ENCODE peak calls at places on chromosomes 4 and X, in eight cellular contexts. One of them, this sample, is unnamed.

GRCh38 chrX:46703980-46704379 is 54.9 kb downstream of the SLC9A7 start:
- DNase-seq in mammary epithelial cell: no peak
- DNase-seq in NCI-H1092: no peak
- DNase-seq in CD8-positive, alpha-beta memory T cell: no peak
- DNase-seq in NCI-H2081: no peak
- DNase-seq in HuH-7.5: no peak
- DNase-seq in omental fat pad: no peak
- DNase-seq in HFF-Myc: no peak
- DNase-seq in this sample: no peak

GRCh38 chr4:182448281-182449151 is 205.3 kb downstream of the TENM3 start:
- DNase-seq in mammary epithelial cell: peak
- DNase-seq in NCI-H1092: peak
- DNase-seq in CD8-positive, alpha-beta memory T cell: peak
- DNase-seq in NCI-H2081: peak
- DNase-seq in HuH-7.5: peak
- DNase-seq in omental fat pad: peak
- DNase-seq in HFF-Myc: peak
- DNase-seq in this sample: peak

GRCh38 chr4:137267024-137267423 is 265.3 kb downstream of the PCDH18 start:
- DNase-seq in mammary epithelial cell: peak
- DNase-seq in NCI-H1092: no peak
- DNase-seq in CD8-positive, alpha-beta memory T cell: no peak
- DNase-seq in NCI-H2081: no peak
- DNase-seq in HuH-7.5: no peak
- DNase-seq in omental fat pad: no peak
- DNase-seq in HFF-Myc: no peak
- DNase-seq in this sample: no peak

GRCh38 chr4:56048621-56049427 is 100.1 kb downstream of the CEP135 start:
- DNase-seq in mammary epithelial cell: peak
- DNase-seq in NCI-H1092: peak
- DNase-seq in CD8-positive, alpha-beta memory T cell: no peak
- DNase-seq in NCI-H2081: peak
- DNase-seq in HuH-7.5: peak
- DNase-seq in omental fat pad: no peak
- DNase-seq in HFF-Myc: no peak
- DNase-seq in this sample: peak

GRCh38 chrX:15301924-15302323 is 13.5 kb downstream of the ASB11 start:
- DNase-seq in mammary epithelial cell: peak
- DNase-seq in NCI-H1092: no peak
- DNase-seq in CD8-positive, alpha-beta memory T cell: no peak
- DNase-seq in NCI-H2081: no peak
- DNase-seq in HuH-7.5: no peak
- DNase-seq in omental fat pad: no peak
- DNase-seq in HFF-Myc: no peak
- DNase-seq in this sample: no peak

GRCh38 chr4:81650871-81651270 is 179.2 kb upstream of the RASGEF1B start:
- DNase-seq in mammary epithelial cell: no peak
- DNase-seq in NCI-H1092: peak
- DNase-seq in CD8-positive, alpha-beta memory T cell: no peak
- DNase-seq in NCI-H2081: peak
- DNase-seq in HuH-7.5: no peak
- DNase-seq in omental fat pad: no peak
- DNase-seq in HFF-Myc: no peak
- DNase-seq in this sample: no peak

GRCh38 chr4:112521123-112522116 is 5.4 kb upstream of the NEUROG2 start:
- DNase-seq in mammary epithelial cell: no peak
- DNase-seq in NCI-H1092: no peak
- DNase-seq in CD8-positive, alpha-beta memory T cell: no peak
- DNase-seq in NCI-H2081: no peak
- DNase-seq in HuH-7.5: no peak
- DNase-seq in omental fat pad: no peak
- DNase-seq in HFF-Myc: no peak
- DNase-seq in this sample: no peak

GRCh38 chr4:174256277-174256713 is 27.2 kb downstream of the FBXO8 start:
- DNase-seq in mammary epithelial cell: peak
- DNase-seq in NCI-H1092: no peak
- DNase-seq in CD8-positive, alpha-beta memory T cell: no peak
- DNase-seq in NCI-H2081: no peak
- DNase-seq in HuH-7.5: no peak
- DNase-seq in omental fat pad: no peak
- DNase-seq in HFF-Myc: no peak
- DNase-seq in this sample: no peak

GRCh38 chrX:39791691-39792090 is 306.1 kb downstream of the BCOR start:
- DNase-seq in mammary epithelial cell: no peak
- DNase-seq in NCI-H1092: no peak
- DNase-seq in CD8-positive, alpha-beta memory T cell: no peak
- DNase-seq in NCI-H2081: no peak
- DNase-seq in HuH-7.5: no peak
- DNase-seq in omental fat pad: no peak
- DNase-seq in HFF-Myc: no peak
- DNase-seq in this sample: no peak

GRCh38 chr4:165385124-165385523 is 6.3 kb downstream of the CPE start:
- DNase-seq in mammary epithelial cell: no peak
- DNase-seq in NCI-H1092: no peak
- DNase-seq in CD8-positive, alpha-beta memory T cell: no peak
- DNase-seq in NCI-H2081: no peak
- DNase-seq in HuH-7.5: no peak
- DNase-seq in omental fat pad: no peak
- DNase-seq in HFF-Myc: no peak
- DNase-seq in this sample: no peak

GRCh38 chr4:119652978-119653377 is 24.4 kb upstream of the PDE5A start:
- DNase-seq in mammary epithelial cell: no peak
- DNase-seq in NCI-H1092: no peak
- DNase-seq in CD8-positive, alpha-beta memory T cell: no peak
- DNase-seq in NCI-H2081: no peak
- DNase-seq in HuH-7.5: no peak
- DNase-seq in omental fat pad: no peak
- DNase-seq in HFF-Myc: no peak
- DNase-seq in this sample: no peak

GRCh38 chrX:133302775-133303445 is 84.8 kb upstream of the TFDP3 start:
- DNase-seq in mammary epithelial cell: no peak
- DNase-seq in NCI-H1092: no peak
- DNase-seq in CD8-positive, alpha-beta memory T cell: no peak
- DNase-seq in NCI-H2081: no peak
- DNase-seq in HuH-7.5: no peak
- DNase-seq in omental fat pad: no peak
- DNase-seq in HFF-Myc: no peak
- DNase-seq in this sample: no peak